ENCODE peak calls at places on chromosomes 12 and 14, in nine cellular contexts. H is GM03348; A is hypothalamus; F is amniotic stem cell; Q is GM04504; K is hippocampal formation; G is T-helper 1 cell; Y is ecto neural progenitor cell; E is activated CD4-positive, alpha-beta T cell treated with anti-CD3 and anti-CD28 coated beads, Interleukin-2, amount 50 U/mL, for 1 hour. J is an unnamed sample.

GRCh38 chr14:61596985-61597384 is 98.3 kb upstream of the HIF1A start:
- DNase-seq in H (no peak), A (no peak), F (no peak), Q (no peak), K (no peak), G (no peak), Y (no peak), E (no peak), J (no peak)

GRCh38 chr14:94769413-94770250 is at the start of gene GSC:
- DNase-seq in H (peak; percentile 76), A (no peak), F (peak; percentile 38), Q (no peak), K (no peak), G (no peak), Y (peak; percentile 83), E (no peak), J (no peak)

GRCh38 chr12:88063375-88063774 is 34.2 kb upstream of the C12orf50 start:
- DNase-seq in H (peak; percentile 3), A (no peak), F (no peak), Q (no peak), K (no peak), G (no peak), Y (no peak), E (no peak), J (no peak)

GRCh38 chr12:54419088-54419887 is at the start of gene ITGA5:
- DNase-seq in H (peak; percentile 93), A (peak; percentile 66), F (peak; percentile 64), Q (peak; percentile 69), K (no peak), G (no peak), Y (peak; percentile 82), E (peak; percentile 41), J (peak; percentile 15)

GRCh38 chr12:87924149-87924548 is 105.1 kb downstream of the C12orf50 start:
- DNase-seq in H (no peak), A (no peak), F (peak; percentile 34), Q (no peak), K (no peak), G (no peak), Y (no peak), E (no peak), J (no peak)

GRCh38 chr12:124130717-124131670 is 158.0 kb downstream of the ZNF664 start:
- DNase-seq in H (no peak), A (no peak), F (no peak), Q (no peak), K (no peak), G (no peak), Y (no peak), E (no peak), J (peak; percentile 98)

GRCh38 chr12:97380440-97380839 is 82.2 kb upstream of the RMST start:
- DNase-seq in H (no peak), A (no peak), F (no peak), Q (no peak), K (no peak), G (no peak), Y (no peak), E (no peak), J (no peak)

GRCh38 chr14:105084741-105085571 is 19.7 kb upstream of the GPR132 start:
- DNase-seq in H (no peak), A (no peak), F (no peak), Q (no peak), K (no peak), G (no peak), Y (no peak), E (no peak), J (no peak)

GRCh38 chr14:31024577-31025334 is 693 bp upstream of the AP4S1 start:
- DNase-seq in H (peak; percentile 13), A (no peak), F (no peak), Q (no peak), K (no peak), G (no peak), Y (no peak), E (no peak), J (no peak)

GRCh38 chr12:122138181-122138580 is 35.8 kb downstream of the IL31 start:
- DNase-seq in H (no peak), A (no peak), F (no peak), Q (no peak), K (no peak), G (no peak), Y (no peak), E (no peak), J (no peak)

GRCh38 chr14:22848391-22849164 is 12.2 kb downstream of the MMP14 start:
- DNase-seq in H (peak; percentile 86), A (peak; percentile 19), F (no peak), Q (peak; percentile 77), K (no peak), G (no peak), Y (no peak), E (no peak), J (no peak)

GRCh38 chr12:131049002-131049401 is 95.3 kb downstream of the ADGRD1 start:
- DNase-seq in H (no peak), A (no peak), F (no peak), Q (no peak), K (no peak), G (no peak), Y (no peak), E (no peak), J (no peak)

GRCh38 chr14:83923836-83924235 is 1606.1 kb upstream of the FLRT2 start:
- DNase-seq in H (no peak), A (no peak), F (no peak), Q (no peak), K (no peak), G (no peak), Y (no peak), E (no peak), J (no peak)

GRCh38 chr12:9132008-9132535 is 16.4 kb upstream of the A2M start:
- DNase-seq in H (no peak), A (no peak), F (no peak), Q (no peak), K (no peak), G (no peak), Y (no peak), E (no peak), J (no peak)

GRCh38 chr12:104721065-104721458 is 237.0 kb downstream of the SLC41A2 start:
- DNase-seq in H (no peak), A (no peak), F (no peak), Q (no peak), K (no peak), G (no peak), Y (no peak), E (no peak), J (no peak)

J was measured in NCI-H146.